ENCODE peak calls at places on chromosomes 4 and X, in eight cellular contexts. D is HT1080, A is NCI-H510A treated with DMSO at 0.1 percent for 48 hours, X is T-cell, Q is Caco-2, W is M059J, O is lung microvascular endothelial cell, S is fibroblast of the conjunctiva. E is an unnamed sample.

GRCh38 chrX:25124391-25124790 is 108.6 kb upstream of the ARX start:
- DNase-seq in S (no peak), D (no peak), O (no peak), Q (no peak), A (no peak), X (no peak), W (no peak), E (no peak)

GRCh38 chr4:156413411-156413985 is 459.8 kb upstream of the CTSO start:
- DNase-seq in A (no peak), Q (no peak), X (no peak), O (no peak), W (no peak), D (no peak), S (no peak), E (no peak)

GRCh38 chr4:57426779-57427395 is 316.7 kb upstream of the IGFBP7 start:
- DNase-seq in D (peak), S (peak), Q (peak), X (no peak), A (peak), W (peak), O (peak), E (peak)

GRCh38 chr4:77367638-77368037 is 210.6 kb downstream of the CCNG2 start:
- DNase-seq in O (no peak), Q (no peak), W (no peak), S (no peak), A (peak), X (no peak), D (no peak), E (no peak)

GRCh38 chr4:77600521-77601451 is 4.8 kb upstream of the CXCL13 start:
- DNase-seq in A (peak), O (peak), W (peak), X (peak), S (peak), D (peak), Q (peak), E (no peak)

GRCh38 chr4:75598390-75598789 is 31.9 kb downstream of the CDKL2 start:
- DNase-seq in X (no peak), W (peak), D (peak), A (no peak), S (no peak), Q (no peak), O (no peak), E (peak)

GRCh38 chrX:119266364-119266995 is 30.4 kb downstream of the PGRMC1 start:
- DNase-seq in D (peak), Q (peak), X (no peak), S (peak), A (no peak), W (peak), O (peak), E (no peak)

GRCh38 chr4:100289530-100289888 is 99.2 kb upstream of the DDIT4L start:
- DNase-seq in S (no peak), Q (no peak), O (peak), X (no peak), D (peak), W (peak), A (no peak), E (peak)

GRCh38 chr4:17805580-17805979 is 5.0 kb downstream of the DCAF16 start:
- DNase-seq in Q (no peak), W (no peak), A (no peak), X (no peak), O (no peak), S (no peak), D (no peak), E (no peak)